ENCODE peak calls at places on chromosomes 11 and 22, in nine cellular contexts. B is germinal center; L is nephron progenitor cell; S is NT2/D1; J is AG08395; Q is stimulated activated CD8-positive, alpha-beta memory T cell treated with anti-CD3 and anti-CD28 coated beads, Interleukin-2, amount 100 ng/mL, for 48 hours; E is activated T-cell treated with anti-CD3 and anti-CD28 coated beads for 1 hour; D is mammary epithelial cell; M is SK-MEL-5. A is an unnamed sample.

GRCh38 chr11:113643701-113644100 is 62.4 kb downstream of the TMPRSS5 start:
- DNase-seq in B (no peak), D (no peak), E (no peak), S (no peak), M (no peak), L (no peak), J (no peak), Q (no peak), A (no peak)

GRCh38 chr22:38414009-38414395 is 41.0 kb downstream of the KCNJ4 start:
- DNase-seq in E (no peak), B (no peak), L (no peak), M (no peak), J (no peak), S (no peak), D (no peak), Q (no peak), A (no peak)

GRCh38 chr22:25930710-25931353 is 188.8 kb downstream of the MYO18B start:
- DNase-seq in L (no peak), Q (no peak), J (no peak), S (no peak), D (no peak), M (no peak), B (no peak), E (no peak), A (no peak)

GRCh38 chr11:121762820-121763219 is 310.1 kb upstream of the SORL1-AS1 start:
- DNase-seq in J (peak), E (no peak), S (no peak), Q (no peak), L (no peak), M (no peak), B (peak), D (peak), A (no peak)

GRCh38 chr22:28438183-28438778 is 241.4 kb downstream of the TTC28 start:
- DNase-seq in L (no peak), M (no peak), D (no peak), B (no peak), E (no peak), Q (no peak), S (no peak), J (no peak), A (no peak)

GRCh38 chr11:124961972-124962609 is 8.1 kb downstream of the CCDC15 start:
- DNase-seq in L (no peak), Q (no peak), S (peak), J (peak), D (peak), E (no peak), M (peak), B (peak), A (peak)

GRCh38 chr11:130999086-130999485 is 82.8 kb upstream of the SNX19 start:
- DNase-seq in J (peak), S (no peak), Q (no peak), B (no peak), E (no peak), M (no peak), D (peak), L (no peak), A (no peak)

GRCh38 chr22:30582051-30582450 is 7.6 kb upstream of the GAL3ST1 start:
- DNase-seq in B (no peak), L (no peak), S (no peak), E (no peak), M (no peak), Q (no peak), J (no peak), D (no peak), A (no peak)

GRCh38 chr22:44147821-44148574 is 32.7 kb upstream of the PARVG start:
- DNase-seq in B (no peak), D (no peak), J (peak), S (peak), L (peak), Q (no peak), E (no peak), M (no peak), A (no peak)

GRCh38 chr11:68840661-68841653 is 759 bp downstream of the CPT1A start:
- DNase-seq in S (no peak), J (peak), B (peak), D (no peak), E (no peak), L (peak), M (no peak), Q (no peak), A (no peak)

GRCh38 chr11:45933846-45934579 is 11.6 kb downstream of the LARGE2 start:
- DNase-seq in B (no peak), D (no peak), J (no peak), S (no peak), L (no peak), E (no peak), M (no peak), Q (no peak), A (no peak)

GRCh38 chr11:132590554-132590953 is 941.7 kb downstream of the OPCML start:
- DNase-seq in L (no peak), D (no peak), J (no peak), E (no peak), S (no peak), B (no peak), M (no peak), Q (no peak), A (no peak)

GRCh38 chr22:35344956-35345690 is 35.8 kb upstream of the HMOX1 start:
- DNase-seq in L (no peak), E (no peak), D (no peak), B (no peak), M (no peak), J (no peak), Q (no peak), S (no peak), A (no peak)

GRCh38 chr11:126415128-126415527 is 59.6 kb downstream of the ST3GAL4 start:
- DNase-seq in J (peak), S (no peak), B (no peak), M (no peak), D (no peak), L (no peak), E (no peak), Q (no peak), A (no peak)

GRCh38 chr11:67997460-67997921 is 6.4 kb downstream of the UNC93B1 start:
- DNase-seq in B (no peak), Q (no peak), E (no peak), S (no peak), M (no peak), L (no peak), D (no peak), J (no peak), A (no peak)

GRCh38 chr11:62851807-62852522 is 12.6 kb upstream of the WDR74 start:
- DNase-seq in Q (no peak), M (no peak), E (no peak), J (no peak), D (no peak), S (no peak), B (no peak), L (no peak), A (no peak)

GRCh38 chr11:14001597-14001996 is 39.1 kb downstream of the SPON1 start:
- DNase-seq in L (no peak), J (no peak), Q (no peak), B (no peak), E (no peak), D (no peak), M (no peak), S (no peak), A (no peak)

GRCh38 chr22:49325531-49326395 is 501.9 kb downstream of the BRD1 start:
- DNase-seq in L (no peak), Q (no peak), E (no peak), M (no peak), B (no peak), J (no peak), D (no peak), S (no peak), A (no peak)

GRCh38 chr11:65423516-65424199 is 1.1 kb downstream of the NEAT1 start:
- DNase-seq in S (no peak), M (peak), J (no peak), B (no peak), D (peak), Q (no peak), L (no peak), E (no peak), A (no peak)

GRCh38 chr22:27676545-27677188 is 124.9 kb downstream of the MN1 start:
- DNase-seq in E (no peak), D (no peak), S (no peak), L (no peak), Q (no peak), M (no peak), B (no peak), J (no peak), A (no peak)

GRCh38 chr22:24601217-24602104 is 1.5 kb upstream of the GGT1 start:
- DNase-seq in D (no peak), L (no peak), E (no peak), S (no peak), B (no peak), J (no peak), M (no peak), Q (no peak), A (no peak)

GRCh38 chr22:42299586-42300285 is 29.3 kb upstream of the TCF20 start:
- DNase-seq in L (peak), S (peak), J (no peak), B (peak), M (no peak), Q (no peak), E (peak), D (no peak), A (peak)

GRCh38 chr11:93936416-93936815 is 84.7 kb upstream of the HEPHL1 start:
- DNase-seq in D (no peak), E (no peak), B (no peak), Q (no peak), M (no peak), S (no peak), L (peak), J (no peak), A (no peak)